ENCODE peak calls at places on chromosomes 11 and 22, in eight cellular contexts. One of them, this sample, is unnamed.

GRCh38 chr11:623999-624704 is 603 bp downstream of the CDHR5 start:
- DNase-seq in CD4-positive, alpha-beta memory T cell: no peak
- DNase-seq in GM04503: no peak
- DNase-seq in activated gamma-delta T cell treated with Interleukin-2 at 50 U/mL for 16 hours: no peak
- DNase-seq in foreskin fibroblast: no peak
- DNase-seq in stimulated activated CD4-positive, alpha-beta T cell treated with anti-CD3 and anti-CD28 coated beads, TNF-alpha, amount 100 ng/mL, for 4 hours: no peak
- DNase-seq in naive thymus-derived CD8-positive, alpha-beta T cell: no peak
- DNase-seq in smooth muscle cell of the brain vasculature: no peak
- DNase-seq in this sample: no peak

GRCh38 chr11:11577246-11577855 is 44.5 kb downstream of the GALNT18 start:
- DNase-seq in CD4-positive, alpha-beta memory T cell: no peak
- DNase-seq in GM04503: no peak
- DNase-seq in activated gamma-delta T cell treated with Interleukin-2 at 50 U/mL for 16 hours: no peak
- DNase-seq in foreskin fibroblast: no peak
- DNase-seq in stimulated activated CD4-positive, alpha-beta T cell treated with anti-CD3 and anti-CD28 coated beads, TNF-alpha, amount 100 ng/mL, for 4 hours: no peak
- DNase-seq in naive thymus-derived CD8-positive, alpha-beta T cell: no peak
- DNase-seq in smooth muscle cell of the brain vasculature: no peak
- DNase-seq in this sample: no peak

GRCh38 chr22:19045094-19045493 is 77.1 kb downstream of the DGCR2 start:
- DNase-seq in CD4-positive, alpha-beta memory T cell: no peak
- DNase-seq in GM04503: no peak
- DNase-seq in activated gamma-delta T cell treated with Interleukin-2 at 50 U/mL for 16 hours: no peak
- DNase-seq in foreskin fibroblast: no peak
- DNase-seq in stimulated activated CD4-positive, alpha-beta T cell treated with anti-CD3 and anti-CD28 coated beads, TNF-alpha, amount 100 ng/mL, for 4 hours: no peak
- DNase-seq in naive thymus-derived CD8-positive, alpha-beta T cell: no peak
- DNase-seq in smooth muscle cell of the brain vasculature: no peak
- DNase-seq in this sample: no peak

GRCh38 chr22:30196141-30196866 is 50.3 kb downstream of the LIF start:
- DNase-seq in CD4-positive, alpha-beta memory T cell: peak
- DNase-seq in GM04503: peak
- DNase-seq in activated gamma-delta T cell treated with Interleukin-2 at 50 U/mL for 16 hours: no peak
- DNase-seq in foreskin fibroblast: peak
- DNase-seq in stimulated activated CD4-positive, alpha-beta T cell treated with anti-CD3 and anti-CD28 coated beads, TNF-alpha, amount 100 ng/mL, for 4 hours: peak
- DNase-seq in naive thymus-derived CD8-positive, alpha-beta T cell: no peak
- DNase-seq in smooth muscle cell of the brain vasculature: peak
- DNase-seq in this sample: peak

GRCh38 chr11:12083380-12083779 is 27.0 kb upstream of the MICAL2 start:
- DNase-seq in CD4-positive, alpha-beta memory T cell: no peak
- DNase-seq in GM04503: no peak
- DNase-seq in activated gamma-delta T cell treated with Interleukin-2 at 50 U/mL for 16 hours: no peak
- DNase-seq in foreskin fibroblast: no peak
- DNase-seq in stimulated activated CD4-positive, alpha-beta T cell treated with anti-CD3 and anti-CD28 coated beads, TNF-alpha, amount 100 ng/mL, for 4 hours: no peak
- DNase-seq in naive thymus-derived CD8-positive, alpha-beta T cell: no peak
- DNase-seq in smooth muscle cell of the brain vasculature: no peak
- DNase-seq in this sample: no peak

GRCh38 chr11:19493446-19493845 is 219.2 kb upstream of the NAV2 start:
- DNase-seq in CD4-positive, alpha-beta memory T cell: no peak
- DNase-seq in GM04503: no peak
- DNase-seq in activated gamma-delta T cell treated with Interleukin-2 at 50 U/mL for 16 hours: no peak
- DNase-seq in foreskin fibroblast: no peak
- DNase-seq in stimulated activated CD4-positive, alpha-beta T cell treated with anti-CD3 and anti-CD28 coated beads, TNF-alpha, amount 100 ng/mL, for 4 hours: no peak
- DNase-seq in naive thymus-derived CD8-positive, alpha-beta T cell: no peak
- DNase-seq in smooth muscle cell of the brain vasculature: no peak
- DNase-seq in this sample: no peak

GRCh38 chr11:132158091-132158490 is 787.7 kb downstream of the NTM start:
- DNase-seq in CD4-positive, alpha-beta memory T cell: no peak
- DNase-seq in GM04503: no peak
- DNase-seq in activated gamma-delta T cell treated with Interleukin-2 at 50 U/mL for 16 hours: no peak
- DNase-seq in foreskin fibroblast: peak
- DNase-seq in stimulated activated CD4-positive, alpha-beta T cell treated with anti-CD3 and anti-CD28 coated beads, TNF-alpha, amount 100 ng/mL, for 4 hours: no peak
- DNase-seq in naive thymus-derived CD8-positive, alpha-beta T cell: no peak
- DNase-seq in smooth muscle cell of the brain vasculature: no peak
- DNase-seq in this sample: no peak

GRCh38 chr11:2934611-2935239 is 5.5 kb upstream of the PHLDA2 start:
- DNase-seq in CD4-positive, alpha-beta memory T cell: no peak
- DNase-seq in GM04503: no peak
- DNase-seq in activated gamma-delta T cell treated with Interleukin-2 at 50 U/mL for 16 hours: no peak
- DNase-seq in foreskin fibroblast: no peak
- DNase-seq in stimulated activated CD4-positive, alpha-beta T cell treated with anti-CD3 and anti-CD28 coated beads, TNF-alpha, amount 100 ng/mL, for 4 hours: no peak
- DNase-seq in naive thymus-derived CD8-positive, alpha-beta T cell: no peak
- DNase-seq in smooth muscle cell of the brain vasculature: no peak
- DNase-seq in this sample: no peak

GRCh38 chr22:28899199-28899853 is 16.0 kb downstream of the ZNRF3 start:
- DNase-seq in CD4-positive, alpha-beta memory T cell: peak
- DNase-seq in GM04503: no peak
- DNase-seq in activated gamma-delta T cell treated with Interleukin-2 at 50 U/mL for 16 hours: peak
- DNase-seq in foreskin fibroblast: no peak
- DNase-seq in stimulated activated CD4-positive, alpha-beta T cell treated with anti-CD3 and anti-CD28 coated beads, TNF-alpha, amount 100 ng/mL, for 4 hours: no peak
- DNase-seq in naive thymus-derived CD8-positive, alpha-beta T cell: no peak
- DNase-seq in smooth muscle cell of the brain vasculature: no peak
- DNase-seq in this sample: no peak

GRCh38 chr11:80462211-80462610 is 1021.4 kb upstream of the TENM4 start:
- DNase-seq in CD4-positive, alpha-beta memory T cell: no peak
- DNase-seq in GM04503: no peak
- DNase-seq in activated gamma-delta T cell treated with Interleukin-2 at 50 U/mL for 16 hours: no peak
- DNase-seq in foreskin fibroblast: no peak
- DNase-seq in stimulated activated CD4-positive, alpha-beta T cell treated with anti-CD3 and anti-CD28 coated beads, TNF-alpha, amount 100 ng/mL, for 4 hours: no peak
- DNase-seq in naive thymus-derived CD8-positive, alpha-beta T cell: no peak
- DNase-seq in smooth muscle cell of the brain vasculature: no peak
- DNase-seq in this sample: no peak

GRCh38 chr22:19891350-19892248 is 36.9 kb upstream of the GNB1L start:
- DNase-seq in CD4-positive, alpha-beta memory T cell: peak
- DNase-seq in GM04503: no peak
- DNase-seq in activated gamma-delta T cell treated with Interleukin-2 at 50 U/mL for 16 hours: peak
- DNase-seq in foreskin fibroblast: peak
- DNase-seq in stimulated activated CD4-positive, alpha-beta T cell treated with anti-CD3 and anti-CD28 coated beads, TNF-alpha, amount 100 ng/mL, for 4 hours: peak
- DNase-seq in naive thymus-derived CD8-positive, alpha-beta T cell: peak
- DNase-seq in smooth muscle cell of the brain vasculature: no peak
- DNase-seq in this sample: peak

GRCh38 chr22:11066458-11067285 is 4461.3 kb upstream of the OR11H1 start:
- DNase-seq in CD4-positive, alpha-beta memory T cell: no peak
- DNase-seq in GM04503: no peak
- DNase-seq in activated gamma-delta T cell treated with Interleukin-2 at 50 U/mL for 16 hours: no peak
- DNase-seq in foreskin fibroblast: no peak
- DNase-seq in stimulated activated CD4-positive, alpha-beta T cell treated with anti-CD3 and anti-CD28 coated beads, TNF-alpha, amount 100 ng/mL, for 4 hours: no peak
- DNase-seq in naive thymus-derived CD8-positive, alpha-beta T cell: no peak
- DNase-seq in smooth muscle cell of the brain vasculature: no peak
- DNase-seq in this sample: no peak

GRCh38 chr11:15223318-15223717 is 108.6 kb downstream of the INSC start:
- DNase-seq in CD4-positive, alpha-beta memory T cell: no peak
- DNase-seq in GM04503: no peak
- DNase-seq in activated gamma-delta T cell treated with Interleukin-2 at 50 U/mL for 16 hours: no peak
- DNase-seq in foreskin fibroblast: no peak
- DNase-seq in stimulated activated CD4-positive, alpha-beta T cell treated with anti-CD3 and anti-CD28 coated beads, TNF-alpha, amount 100 ng/mL, for 4 hours: no peak
- DNase-seq in naive thymus-derived CD8-positive, alpha-beta T cell: no peak
- DNase-seq in smooth muscle cell of the brain vasculature: no peak
- DNase-seq in this sample: no peak

This sample was measured in activated T-helper 9 cell treated with anti-CD3 and anti-CD28 coated beads, Interleukin-2, amount 50 U/mL, for 16 hours.